ENCODE peak calls at places on chromosomes 11 and 22, in nine cellular contexts. K is spleen, A is heart left ventricle, B is sigmoid colon, C is prostate gland, D is ovary, U is breast epithelium, X is HCT116, V is body of pancreas. J is an unnamed sample. For H3K36me3, the result is how much of the 10 kb centered on the place peaks cover.

GRCh38 chr11:70105755-70106571 is 27.8 kb downstream of the ANO1 start:
- DNase-seq in V (no peak), U (no peak), C (peak), B (peak), A (peak), K (no peak), D (no peak), X (no peak), J (no peak)

GRCh38 chr11:63553759-63554158 is 9.4 kb downstream of the PLAAT2 start:
- DNase-seq in A (no peak), C (no peak), X (no peak), U (no peak), K (no peak), V (no peak), B (peak), D (no peak), J (no peak)

GRCh38 chr11:212150-213100 is 4.9 kb downstream of the RIC8A start:
- DNase-seq in A (no peak), C (no peak), U (no peak), X (no peak), K (no peak), V (no peak), B (peak), D (no peak), J (no peak)

GRCh38 chr11:95764267-95764898 is 25.2 kb downstream of the FAM76B start:
- DNase-seq in A (no peak), D (no peak), C (no peak), U (no peak), B (no peak), K (no peak), V (no peak), X (peak), J (no peak)

GRCh38 chr22:22507743-22508273 is 734 bp downstream of the ZNF280B start:
- DNase-seq in C (no peak), B (no peak), K (no peak), U (no peak), A (no peak), V (no peak), D (no peak), X (no peak), J (no peak)

GRCh38 chr22:42697542-42698013 is 23.1 kb downstream of the A4GALT start:
- DNase-seq in D (no peak), A (peak), X (peak), K (no peak), V (peak), B (peak), U (no peak), C (no peak), J (peak)

GRCh38 chr11:1402776-1403620 is 13.3 kb downstream of the BRSK2 start:
- DNase-seq in X (no peak), K (no peak), U (no peak), A (peak), D (peak), B (no peak), C (no peak), V (no peak), J (no peak)

GRCh38 chr22:38214248-38215056 is 12.7 kb downstream of the MAFF start:
- DNase-seq in C (peak), K (peak), B (peak), V (peak), D (peak), A (peak), U (no peak), X (no peak), J (no peak)

GRCh38 chr11:120792306-120792705 is 231.6 kb upstream of the TBCEL start:
- DNase-seq in U (no peak), C (no peak), X (no peak), B (peak), V (no peak), D (no peak), K (no peak), A (no peak), J (no peak)

GRCh38 chr11:125934473-125934872 is 11.4 kb upstream of the VSIG10L2 start:
- DNase-seq in V (no peak), X (no peak), K (no peak), C (no peak), A (no peak), B (no peak), D (no peak), U (no peak), J (no peak)

GRCh38 chr22:46867106-46867505 is 104.7 kb downstream of the TBC1D22A start:
- DNase-seq in B (no peak), C (no peak), A (no peak), K (no peak), U (no peak), V (no peak), X (no peak), D (no peak), J (no peak)

GRCh38 chr11:19342036-19342435 is 101.3 kb upstream of the E2F8 start:
- DNase-seq in A (no peak), C (no peak), U (no peak), K (no peak), D (no peak), B (no peak), X (no peak), V (no peak), J (no peak)

GRCh38 chr11:123653997-123654565 is 343 bp downstream of the SCN3B start:
- DNase-seq in D (peak), B (peak), A (peak), V (peak), K (peak), X (no peak), C (peak), U (peak), J (peak)

DNA sequence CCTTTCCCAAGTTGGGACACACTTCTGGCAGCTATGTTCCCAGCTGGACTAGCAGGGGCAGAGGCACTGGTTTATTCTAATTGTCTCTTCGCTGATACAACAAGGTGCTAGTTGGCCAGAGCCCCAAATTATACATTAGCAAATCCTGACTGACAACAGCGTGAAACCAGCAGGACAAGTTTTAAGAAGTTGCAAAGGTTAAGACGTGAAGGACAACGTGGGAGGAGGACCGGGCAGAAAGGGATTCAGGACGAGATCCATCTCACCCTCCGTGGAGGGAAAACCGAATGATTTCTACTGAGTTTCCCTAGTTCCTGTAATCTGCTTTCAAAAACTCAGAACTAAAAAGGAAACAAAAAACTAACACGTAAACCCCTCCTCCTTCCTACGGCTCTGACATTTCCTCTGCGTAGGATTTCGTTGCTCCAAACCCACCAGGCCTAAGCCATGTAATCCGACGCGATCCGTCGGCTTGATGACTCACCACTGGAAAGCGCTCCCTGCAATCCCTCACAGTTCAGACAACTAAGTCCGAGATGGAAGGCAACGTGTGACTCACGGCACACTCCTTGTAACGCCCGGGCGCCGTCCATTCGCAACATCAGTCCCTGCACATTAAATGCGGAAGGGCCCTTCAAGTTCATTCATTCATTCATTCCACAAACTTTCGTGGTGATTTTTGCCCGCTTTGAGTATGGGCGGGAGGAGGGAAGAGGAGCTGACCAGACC is 703 bp downstream of the POGLUT3 start:
- DNase-seq in C (peak), K (peak), B (peak), U (peak), X (peak), A (peak), D (peak), V (peak), J (peak)
- TF ChIP-seq POLR2A in C (peak), K (peak), B (peak), U (no peak), X (peak), A (peak), D (peak), V (peak), J (peak)

GRCh38 chr11:114448749-114449484 is 9.7 kb downstream of the REXO2 start:
- DNase-seq in V (no peak), X (no peak), C (no peak), B (no peak), U (no peak), A (no peak), D (no peak), K (no peak), J (no peak)
- H3K36me3 ChIP-seq in V (under half), X (under half), C (under half), B (under half), U (under half), A (half or more), D (under half), K (half or more), J (under half)

GRCh38 chr22:19779685-19780268 is 19.2 kb downstream of the TBX1 start:
- DNase-seq in C (no peak), K (peak), A (peak), U (no peak), V (no peak), D (no peak), B (no peak), X (no peak), J (no peak)
- TF ChIP-seq CTCF in C (no peak), K (no peak), A (no peak), U (no peak), V (no peak), D (no peak), B (no peak), X (no peak), J (no peak)

DNA sequence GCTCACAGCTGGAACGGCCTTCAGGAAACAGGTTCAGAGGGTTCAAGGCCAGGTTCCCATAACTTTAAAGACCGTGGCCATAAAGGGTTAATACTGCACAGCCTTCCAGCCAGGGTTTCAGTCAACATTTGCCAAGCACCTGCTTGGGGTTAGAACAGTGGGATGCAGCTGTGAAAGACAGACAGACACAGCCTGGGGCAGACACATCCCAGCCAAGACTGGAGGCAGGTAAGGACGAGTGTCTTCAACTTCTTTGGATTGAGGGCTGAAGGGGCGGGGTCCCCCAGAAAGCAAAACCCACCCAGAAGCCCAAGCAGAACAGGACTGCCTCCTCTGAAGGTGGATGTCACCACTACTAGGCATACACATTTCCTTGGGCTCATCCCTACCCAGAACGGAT is 14.3 kb downstream of the ARFGAP2 start:
- DNase-seq in C (no peak), A (no peak), K (no peak), V (no peak), U (no peak), B (no peak), D (no peak), X (no peak), J (no peak)
- TF ChIP-seq POLR2A in C (no peak), A (no peak), K (no peak), V (no peak), U (no peak), B (no peak), D (no peak), X (no peak), J (no peak)

DNA sequence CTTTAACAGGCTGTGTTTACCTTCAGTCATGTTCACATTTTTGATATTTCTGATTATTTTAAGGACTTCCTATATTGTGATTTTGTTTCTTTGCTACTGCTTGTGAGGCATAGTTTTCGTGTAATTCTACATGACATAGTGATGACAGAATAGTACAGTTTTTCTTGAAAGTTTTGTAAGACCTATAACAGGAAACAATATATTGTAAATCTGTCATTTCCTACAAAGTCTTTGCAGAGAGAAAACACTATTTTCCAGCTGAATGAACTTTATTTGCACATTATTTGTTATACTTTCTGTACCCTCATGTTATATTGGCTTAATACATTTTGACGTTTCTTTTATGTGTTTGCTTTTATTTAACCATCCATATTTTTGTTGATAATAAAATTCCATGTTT is 191.1 kb downstream of the TMEM135 start:
- DNase-seq in A (no peak), X (no peak), K (no peak), U (no peak), C (no peak), D (no peak), V (no peak), B (no peak), J (no peak)
- H3K36me3 ChIP-seq in A (under half), X (under half), K (under half), U (under half), C (under half), D (under half), V (under half), B (under half), J (under half)

DNA sequence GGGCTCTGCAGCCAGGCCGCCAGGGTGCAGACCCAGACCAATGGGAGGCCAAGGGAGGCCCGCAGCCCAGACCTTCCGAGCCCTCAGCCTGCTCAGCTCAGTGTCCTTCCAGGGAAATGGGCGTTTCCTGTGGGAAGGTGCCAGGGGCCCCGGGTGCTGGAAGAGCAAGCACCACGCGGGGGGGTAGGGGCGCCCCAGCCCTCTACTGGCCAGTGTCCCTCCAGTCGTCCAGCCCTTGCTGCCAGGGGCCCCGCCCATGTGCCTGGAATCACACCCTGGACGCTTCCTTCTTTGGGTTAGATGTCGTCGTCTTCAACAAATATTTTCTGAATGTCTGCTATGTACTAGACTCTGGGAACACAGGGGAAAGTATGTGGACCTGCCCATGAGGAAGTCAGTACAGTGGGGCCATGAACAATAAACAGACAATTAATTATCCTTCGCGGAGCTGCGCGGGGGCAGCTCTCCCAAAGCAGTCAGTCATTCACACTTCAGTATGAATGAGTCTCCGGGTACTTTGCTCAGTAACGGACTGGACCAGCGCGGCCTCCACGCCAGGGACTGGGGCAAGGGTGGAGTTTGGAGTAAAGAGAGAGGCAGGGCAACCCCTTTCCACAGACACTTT is 60.2 kb downstream of the CDKN1C start:
- DNase-seq in X (no peak), A (peak), V (peak), K (no peak), C (peak), D (peak), U (peak), B (peak), J (peak)
- TF ChIP-seq CTCF in X (no peak), A (peak), V (peak), K (no peak), C (no peak), D (no peak), U (no peak), B (peak), J (no peak)

J was measured in gastrocnemius medialis.